ENCODE peak calls at places on chromosomes 2 and 18, in nine cellular contexts. T, Q, K, U, L, Y, A, W and E are unnamed samples.

GRCh38 chr18:13800505-13801259 is 23.3 kb upstream of the MC5R start:
- DNase-seq in T (peak), Q (peak), K (no peak), U (peak), L (peak), Y (peak), A (peak), W (peak), E (peak)

GRCh38 chr2:20404950-20405349 is 41.9 kb upstream of the RHOB start:
- DNase-seq in T (no peak), Q (no peak), K (no peak), U (no peak), L (no peak), Y (no peak), A (no peak), W (no peak), E (no peak)

GRCh38 chr2:62793213-62793612 is 87.7 kb downstream of the EHBP1 start:
- DNase-seq in T (no peak), Q (no peak), K (no peak), U (no peak), L (no peak), Y (no peak), A (no peak), W (no peak), E (no peak)

GRCh38 chr2:211599146-211599545 is 939.5 kb downstream of the ERBB4 start:
- DNase-seq in T (no peak), Q (no peak), K (no peak), U (no peak), L (no peak), Y (no peak), A (no peak), W (no peak), E (no peak)

GRCh38 chr2:15043336-15044058 is 411.0 kb downstream of the LRATD1 start:
- DNase-seq in T (peak), Q (no peak), K (no peak), U (peak), L (no peak), Y (no peak), A (peak), W (no peak), E (no peak)

GRCh38 chr2:145874466-145874865 is 1354.5 kb upstream of the ZEB2 start:
- DNase-seq in T (peak), Q (no peak), K (no peak), U (no peak), L (no peak), Y (no peak), A (no peak), W (no peak), E (no peak)

GRCh38 chr2:48651127-48651526 is 33.5 kb downstream of the GTF2A1L start:
- DNase-seq in T (peak), Q (no peak), K (no peak), U (no peak), L (no peak), Y (no peak), A (peak), W (no peak), E (no peak)

GRCh38 chr2:148338544-148338943 is 306.0 kb upstream of the EPC2 start:
- DNase-seq in T (peak), Q (no peak), K (no peak), U (no peak), L (no peak), Y (no peak), A (no peak), W (no peak), E (no peak)

GRCh38 chr2:238123991-238124470 is 14.4 kb upstream of the KLHL30 start:
- DNase-seq in T (no peak), Q (no peak), K (no peak), U (no peak), L (peak), Y (no peak), A (no peak), W (no peak), E (peak)

GRCh38 chr2:230895536-230896345 is 29.3 kb downstream of the GPR55 start:
- DNase-seq in T (no peak), Q (no peak), K (no peak), U (peak), L (no peak), Y (no peak), A (no peak), W (no peak), E (no peak)

GRCh38 chr2:159615936-159616733 is at the start of gene BAZ2B:
- DNase-seq in T (peak), Q (peak), K (no peak), U (peak), L (no peak), Y (peak), A (peak), W (no peak), E (no peak)

GRCh38 chr2:230299618-230300017 is 27.4 kb upstream of the SP140L start:
- DNase-seq in T (no peak), Q (no peak), K (no peak), U (no peak), L (no peak), Y (no peak), A (no peak), W (no peak), E (no peak)

GRCh38 chr2:229629039-229629438 is 85.3 kb downstream of the DNER start:
- DNase-seq in T (no peak), Q (no peak), K (no peak), U (no peak), L (no peak), Y (no peak), A (no peak), W (no peak), E (no peak)

GRCh38 chr2:169095631-169096105 is 26.3 kb downstream of the DHRS9 start:
- DNase-seq in T (peak), Q (no peak), K (no peak), U (no peak), L (no peak), Y (no peak), A (no peak), W (no peak), E (no peak)

GRCh38 chr18:73365018-73365417 is 497.2 kb upstream of the NETO1 start:
- DNase-seq in T (peak), Q (no peak), K (no peak), U (no peak), L (no peak), Y (no peak), A (no peak), W (no peak), E (no peak)

GRCh38 chr2:239715202-239715601 is 309.9 kb downstream of the NDUFA10 start:
- DNase-seq in T (no peak), Q (no peak), K (no peak), U (peak), L (no peak), Y (no peak), A (no peak), W (no peak), E (no peak)

GRCh38 chr2:173828189-173829157 is 136.7 kb downstream of the SP3 start:
- DNase-seq in T (peak), Q (no peak), K (no peak), U (no peak), L (no peak), Y (no peak), A (no peak), W (no peak), E (no peak)

GRCh38 chr2:71876542-71877451 is 270.9 kb downstream of the CYP26B1 start:
- DNase-seq in T (no peak), Q (no peak), K (no peak), U (no peak), L (no peak), Y (no peak), A (no peak), W (no peak), E (no peak)

GRCh38 chr2:156346731-156347130 is 14.2 kb upstream of the NR4A2 start:
- DNase-seq in T (no peak), Q (no peak), K (no peak), U (no peak), L (no peak), Y (no peak), A (no peak), W (no peak), E (no peak)

GRCh38 chr18:51569561-51569960 is 372.1 kb upstream of the MEX3C start:
- DNase-seq in T (no peak), Q (no peak), K (no peak), U (no peak), L (no peak), Y (no peak), A (peak), W (no peak), E (no peak)

GRCh38 chr2:71004857-71005256 is 10.2 kb upstream of the TEX261 start:
- DNase-seq in T (no peak), Q (no peak), K (no peak), U (no peak), L (no peak), Y (no peak), A (no peak), W (no peak), E (no peak)

GRCh38 chr2:19711470-19712372 is 190.1 kb downstream of the TTC32 start:
- DNase-seq in T (peak), Q (peak), K (no peak), U (no peak), L (no peak), Y (peak), A (peak), W (peak), E (no peak)